ENCODE peak calls at places on chromosome 4, in nine cellular contexts. A is EL; G is NCI-H524; Z is activated naive CD8-positive, alpha-beta T cell treated with anti-CD3 and anti-CD28 coated beads, Interleukin-2, amount 50 U/mL, for 24 hours; M is spleen; O is lung microvascular endothelial cell; H is progenitor cell of endocrine pancreas; Y is AG09309; W is posterior cingulate gyrus. C is an unnamed sample.

GRCh38 chr4:7905461-7905915 is 34.2 kb downstream of the AFAP1 start:
- DNase-seq in M (no peak), A (peak), O (no peak), H (no peak), W (no peak), G (no peak), Z (no peak), Y (peak), C (no peak)

GRCh38 chr4:159248383-159249178 is 145.7 kb downstream of the RAPGEF2 start:
- DNase-seq in M (no peak), Y (peak), W (no peak), A (peak), G (no peak), Z (no peak), O (peak), H (no peak), C (peak)

GRCh38 chr4:180717451-180717850 is 1525.8 kb upstream of the TENM3 start:
- DNase-seq in G (no peak), Y (no peak), Z (no peak), M (no peak), H (no peak), A (no peak), O (no peak), W (no peak), C (no peak)

GRCh38 chr4:52069566-52069965 is 18.5 kb downstream of the SPATA18 start:
- DNase-seq in G (no peak), W (no peak), H (no peak), Y (no peak), A (no peak), O (no peak), Z (no peak), M (no peak), C (no peak)

GRCh38 chr4:7381221-7381889 is 53.4 kb downstream of the PSAPL1 start:
- DNase-seq in Z (no peak), Y (no peak), O (no peak), G (no peak), H (no peak), A (peak), W (peak), M (peak), C (no peak)

GRCh38 chr4:169009281-169010124 is 552 bp downstream of the CBR4 start:
- DNase-seq in M (peak), Y (no peak), O (peak), W (peak), H (peak), G (peak), A (peak), Z (peak), C (no peak)

GRCh38 chr4:153109296-153109868 is 94.9 kb upstream of the TRIM2 start:
- DNase-seq in H (no peak), M (no peak), Y (no peak), G (no peak), O (no peak), Z (no peak), W (no peak), A (no peak), C (no peak)

GRCh38 chr4:15368906-15369305 is 58.9 kb upstream of the C1QTNF7 start:
- DNase-seq in G (no peak), Y (no peak), W (no peak), O (no peak), Z (no peak), H (no peak), A (peak), M (no peak), C (no peak)

GRCh38 chr4:40627540-40627939 is 2.1 kb downstream of the RBM47 start:
- DNase-seq in W (no peak), A (no peak), H (no peak), M (no peak), Y (no peak), G (no peak), O (no peak), Z (no peak), C (no peak)

GRCh38 chr4:37644962-37645361 is 41.2 kb downstream of the RELL1 start:
- DNase-seq in Z (no peak), H (no peak), M (no peak), O (no peak), W (no peak), A (peak), G (no peak), Y (no peak), C (no peak)

GRCh38 chr4:100986360-100986868 is 360.9 kb downstream of the PPP3CA start:
- DNase-seq in W (peak), Y (no peak), M (peak), O (no peak), Z (no peak), A (no peak), H (no peak), G (no peak), C (no peak)

GRCh38 chr4:4919926-4920325 is 60.5 kb downstream of the MSX1 start:
- DNase-seq in Z (no peak), Y (no peak), W (no peak), A (peak), O (no peak), H (no peak), M (no peak), G (no peak), C (no peak)

GRCh38 chr4:106421441-106422296 is 53.1 kb upstream of the GIMD1 start:
- DNase-seq in H (no peak), A (peak), O (no peak), M (no peak), G (no peak), Z (no peak), W (no peak), Y (no peak), C (no peak)

GRCh38 chr4:12924728-12925320 is 559.3 kb downstream of the RAB28 start:
- DNase-seq in G (no peak), H (no peak), O (no peak), Y (no peak), M (no peak), W (no peak), Z (no peak), A (no peak), C (no peak)

GRCh38 chr4:124181045-124181444 is 531.5 kb downstream of the ANKRD50 start:
- DNase-seq in A (no peak), G (no peak), Y (no peak), Z (no peak), W (no peak), M (no peak), O (no peak), H (no peak), C (no peak)

GRCh38 chr4:101009471-101009870 is 337.9 kb downstream of the PPP3CA start:
- DNase-seq in G (no peak), W (no peak), H (no peak), Z (no peak), M (no peak), Y (no peak), A (no peak), O (no peak), C (no peak)

GRCh38 chr4:113086172-113086695 is 36.8 kb downstream of the ANK2 start:
- DNase-seq in W (no peak), O (no peak), H (no peak), Y (no peak), A (no peak), G (no peak), Z (no peak), M (no peak), C (no peak)

GRCh38 chr4:173504181-173504503 is 25.9 kb downstream of the HAND2 start:
- DNase-seq in O (no peak), Z (no peak), G (no peak), W (no peak), M (no peak), Y (no peak), H (no peak), A (no peak), C (no peak)

GRCh38 chr4:71907782-71908181 is 123.9 kb upstream of the GC start:
- DNase-seq in M (no peak), W (no peak), G (no peak), H (no peak), Y (no peak), Z (no peak), O (no peak), A (no peak), C (no peak)

GRCh38 chr4:86048426-86048825 is 311.4 kb downstream of the MAPK10 start:
- DNase-seq in G (no peak), Z (no peak), A (peak), O (no peak), W (no peak), Y (no peak), H (no peak), M (no peak), C (no peak)

GRCh38 chr4:77538144-77538543 is 67.5 kb upstream of the CXCL13 start:
- DNase-seq in H (no peak), A (peak), G (no peak), W (no peak), M (no peak), Z (no peak), Y (no peak), O (no peak), C (peak)

GRCh38 chr4:153159728-153160221 is 44.5 kb upstream of the TRIM2 start:
- DNase-seq in H (no peak), M (no peak), G (no peak), Y (peak), W (no peak), Z (no peak), O (peak), A (peak), C (no peak)

GRCh38 chr4:110682311-110682710 is 59.4 kb upstream of the PITX2 start:
- DNase-seq in G (no peak), W (no peak), M (no peak), Y (peak), H (no peak), O (no peak), A (no peak), Z (no peak), C (no peak)

GRCh38 chr4:184873039-184873438 is 47.3 kb upstream of the ACSL1 start:
- DNase-seq in Y (no peak), Z (no peak), O (no peak), G (no peak), A (no peak), W (no peak), M (no peak), H (no peak), C (no peak)

GRCh38 chr4:47913858-47914218 is 545 bp downstream of the NFXL1 start:
- DNase-seq in M (peak), G (no peak), H (peak), O (no peak), W (peak), Z (peak), A (peak), Y (no peak), C (no peak)

GRCh38 chr4:79053754-79054153 is 114.5 kb upstream of the PAQR3 start:
- DNase-seq in O (no peak), A (no peak), Z (no peak), M (no peak), H (no peak), Y (no peak), G (no peak), W (no peak), C (no peak)

GRCh38 chr4:163256680-163257343 is 75.6 kb downstream of the NPY1R start:
- DNase-seq in Z (no peak), H (no peak), M (no peak), W (no peak), A (no peak), O (no peak), G (no peak), Y (no peak), C (no peak)

GRCh38 chr4:68176500-68176899 is 46.8 kb upstream of the TMPRSS11F start:
- DNase-seq in Y (no peak), G (no peak), O (no peak), H (no peak), A (no peak), Z (no peak), M (no peak), W (no peak), C (no peak)

GRCh38 chr4:7043521-7044414 is 596 bp downstream of the TADA2B start:
- DNase-seq in Y (no peak), H (peak), W (no peak), O (peak), G (no peak), Z (peak), A (peak), M (peak), C (peak)

GRCh38 chr4:90071289-90072235 is 55.6 kb upstream of the CCSER1 start:
- DNase-seq in Y (no peak), W (no peak), A (no peak), H (no peak), Z (no peak), G (no peak), O (no peak), M (no peak), C (no peak)

GRCh38 chr4:122930877-122931276 is 8.5 kb upstream of the NUDT6 start:
- DNase-seq in W (no peak), A (no peak), O (peak), G (no peak), Y (no peak), M (no peak), H (no peak), Z (no peak), C (no peak)

GRCh38 chr4:602559-602942 is 22.8 kb upstream of the PDE6B start:
- DNase-seq in H (peak), M (peak), A (peak), W (peak), G (no peak), O (peak), Y (no peak), Z (peak), C (peak)

GRCh38 chr4:40212674-40213504 is 16.1 kb downstream of the RHOH start:
- DNase-seq in H (no peak), W (no peak), Y (no peak), A (peak), O (no peak), M (no peak), G (no peak), Z (no peak), C (no peak)

GRCh38 chr4:112563431-112564200 is 47.6 kb upstream of the NEUROG2 start:
- DNase-seq in W (no peak), Z (no peak), M (no peak), Y (no peak), G (peak), O (no peak), A (no peak), H (no peak), C (no peak)

C was measured in NCI-H774.